ENCODE peak calls at places on chromosomes 12 and 14, in eight cellular contexts. B is A549, T is NB4, D is endothelial cell of umbilical vein, V is H1, Z is HepG2, M is SK-N-SH, X is HCT116. I is an unnamed sample.

GRCh38 chr14:59159169-59159568 is 29.3 kb upstream of the DAAM1 start:
- DNase-seq in Z (no peak), D (no peak), B (no peak), M (no peak), X (no peak), V (no peak), T (no peak), I (no peak)

GRCh38 chr14:30419037-30419436 is 139.9 kb upstream of the G2E3 start:
- DNase-seq in M (no peak), D (no peak), V (no peak), Z (no peak), T (no peak), X (no peak), B (no peak), I (no peak)

GRCh38 chr12:126930234-126930633 is 1336.7 kb upstream of the TMEM132C start:
- DNase-seq in Z (no peak), D (no peak), B (no peak), V (no peak), M (no peak), T (no peak), X (no peak), I (no peak)

GRCh38 chr14:57871487-57872080 is 5.7 kb upstream of the SLC35F4 start:
- DNase-seq in T (peak), Z (peak), X (peak), V (peak), B (peak), M (peak), D (peak), I (peak)

GRCh38 chr14:93880025-93880820 is 46.9 kb upstream of the FAM181A start:
- DNase-seq in X (no peak), M (no peak), V (no peak), D (no peak), T (no peak), B (no peak), Z (no peak), I (no peak)

GRCh38 chr12:128914908-128915563 is 61.8 kb downstream of the GLT1D1 start:
- DNase-seq in M (no peak), X (no peak), T (peak), Z (no peak), B (no peak), V (no peak), D (no peak), I (no peak)

GRCh38 chr12:21751517-21751916 is 23.0 kb downstream of the KCNJ8 start:
- DNase-seq in X (no peak), V (no peak), Z (no peak), M (no peak), D (peak), T (no peak), B (no peak), I (no peak)

GRCh38 chr12:51428256-51428655 is 3.6 kb downstream of the SLC4A8 start:
- DNase-seq in B (no peak), T (no peak), X (no peak), D (no peak), M (no peak), Z (no peak), V (no peak), I (no peak)

GRCh38 chr12:32155911-32156585 is 49.4 kb downstream of the BICD1 start:
- DNase-seq in D (no peak), T (no peak), V (no peak), Z (no peak), X (no peak), M (peak), B (no peak), I (no peak)

GRCh38 chr12:26744697-26745440 is 88.1 kb downstream of the ITPR2 start:
- DNase-seq in X (no peak), M (peak), D (no peak), V (no peak), T (no peak), Z (peak), B (no peak), I (no peak)

GRCh38 chr14:70203686-70204085 is 14.9 kb upstream of the SLC8A3 start:
- DNase-seq in T (no peak), Z (no peak), D (no peak), X (no peak), M (no peak), V (no peak), B (no peak), I (peak)

GRCh38 chr12:112843272-112843671 is 51.7 kb downstream of the RPH3A start:
- DNase-seq in M (peak), B (peak), Z (no peak), V (no peak), D (no peak), X (no peak), T (no peak), I (no peak)

GRCh38 chr12:42426733-42427132 is 100.8 kb downstream of the PPHLN1 start:
- DNase-seq in B (peak), Z (no peak), D (peak), X (peak), V (no peak), M (no peak), T (peak), I (no peak)

GRCh38 chr14:24212924-24213865 is at the start of gene CHMP4A:
- DNase-seq in T (peak), B (peak), X (peak), V (peak), Z (peak), D (peak), M (peak), I (peak)

GRCh38 chr12:31605531-31605930 is 14.6 kb upstream of the DENND5B start:
- DNase-seq in V (no peak), Z (no peak), M (no peak), B (no peak), T (no peak), X (no peak), D (no peak), I (no peak)

GRCh38 chr14:22577334-22577908 is 11.6 kb downstream of the DAD1 start:
- DNase-seq in V (no peak), D (no peak), B (no peak), Z (no peak), X (no peak), T (no peak), M (no peak), I (no peak)

GRCh38 chr12:19431407-19432308 is 7.6 kb upstream of the AEBP2 start:
- DNase-seq in B (peak), M (no peak), D (peak), V (no peak), T (no peak), Z (no peak), X (no peak), I (no peak)

GRCh38 chr12:107253361-107253760 is 160.0 kb upstream of the CRY1 start:
- DNase-seq in M (no peak), X (no peak), Z (no peak), D (no peak), T (no peak), V (no peak), B (no peak), I (no peak)

GRCh38 chr14:75223664-75224154 is 47.3 kb upstream of the TMED10 start:
- DNase-seq in V (no peak), X (no peak), B (no peak), T (peak), Z (no peak), M (no peak), D (no peak), I (peak)

GRCh38 chr14:102949801-102950451 is 27.5 kb downstream of the AMN start:
- DNase-seq in T (no peak), B (no peak), D (no peak), X (no peak), V (no peak), Z (no peak), M (no peak), I (no peak)

GRCh38 chr14:68676511-68676943 is 116.3 kb downstream of the ZFP36L1 start:
- DNase-seq in M (no peak), V (no peak), X (no peak), Z (peak), B (no peak), T (no peak), D (no peak), I (no peak)

GRCh38 chr12:46430340-46430948 is 57.9 kb upstream of the SLC38A2 start:
- DNase-seq in M (no peak), V (no peak), T (peak), D (peak), B (peak), Z (peak), X (peak), I (no peak)

GRCh38 chr14:101876539-101876938 is 87.8 kb upstream of the DYNC1H1 start:
- DNase-seq in V (no peak), D (peak), T (peak), Z (no peak), B (no peak), X (no peak), M (peak), I (no peak)

GRCh38 chr12:3976351-3976938 is 103.2 kb upstream of the PARP11 start:
- DNase-seq in Z (no peak), B (no peak), T (no peak), M (no peak), X (no peak), V (no peak), D (no peak), I (no peak)

GRCh38 chr12:95998611-95999300 is 2.6 kb upstream of the HAL start:
- DNase-seq in D (peak), T (peak), M (peak), X (peak), Z (peak), V (no peak), B (peak), I (peak)

GRCh38 chr14:39451811-39452210 is 19.6 kb upstream of the FBXO33 start:
- DNase-seq in X (no peak), D (no peak), M (no peak), B (no peak), T (no peak), Z (no peak), V (no peak), I (no peak)

GRCh38 chr12:30687265-30687986 is 8.2 kb downstream of the IPO8 start:
- DNase-seq in V (no peak), D (no peak), Z (peak), X (no peak), T (no peak), M (no peak), B (peak), I (no peak)

GRCh38 chr12:95143784-95144205 is 70.4 kb upstream of the NR2C1 start:
- DNase-seq in V (no peak), Z (no peak), X (no peak), B (no peak), T (no peak), D (peak), M (no peak), I (no peak)

GRCh38 chr12:6542209-6543009 is 8.1 kb downstream of the GAPDH start:
- DNase-seq in X (no peak), B (peak), M (no peak), T (no peak), Z (peak), V (no peak), D (no peak), I (no peak)

GRCh38 chr12:119841433-119842210 is 35.5 kb downstream of the CIT start:
- DNase-seq in X (no peak), M (no peak), V (no peak), T (no peak), B (peak), Z (no peak), D (peak), I (no peak)

GRCh38 chr14:34931206-34931605 is 51.6 kb upstream of the SRP54 start:
- DNase-seq in Z (no peak), X (no peak), T (no peak), V (no peak), M (no peak), B (peak), D (peak), I (no peak)

GRCh38 chr12:21950649-21951048 is 9.4 kb upstream of the ABCC9 start:
- DNase-seq in M (no peak), X (no peak), Z (no peak), B (no peak), D (no peak), T (no peak), V (no peak), I (no peak)

GRCh38 chr12:15719230-15719629 is 70.0 kb downstream of the EPS8 start:
- DNase-seq in T (no peak), M (no peak), X (no peak), D (peak), V (no peak), Z (no peak), B (no peak), I (no peak)

DNA sequence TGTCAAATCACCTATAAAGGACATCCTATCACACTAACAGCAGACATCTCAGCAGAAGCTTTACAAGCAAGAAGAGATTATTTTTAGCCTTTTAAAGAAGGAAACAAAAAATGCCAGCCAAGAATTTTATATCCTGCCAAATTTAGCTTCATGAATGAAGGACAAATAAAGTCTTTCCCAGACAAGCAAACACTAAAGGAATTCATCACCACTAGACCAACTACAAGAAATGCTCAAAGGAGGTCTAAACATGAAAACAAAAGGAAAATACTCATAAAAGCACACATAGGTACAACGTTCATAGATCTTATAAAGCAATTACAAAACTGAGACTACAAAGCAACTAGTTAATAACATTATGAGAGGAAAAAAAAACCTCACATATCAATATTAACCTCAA is 20.7 kb upstream of the STAB2 start:
- DNase-seq in D (no peak), Z (no peak), T (no peak), M (no peak), B (peak), X (no peak), V (no peak), I (no peak)
- TF ChIP-seq MAX in D (no peak), Z (no peak), T (no peak), M (no peak), B (no peak), X (no peak), V (no peak), I (no peak)

DNA sequence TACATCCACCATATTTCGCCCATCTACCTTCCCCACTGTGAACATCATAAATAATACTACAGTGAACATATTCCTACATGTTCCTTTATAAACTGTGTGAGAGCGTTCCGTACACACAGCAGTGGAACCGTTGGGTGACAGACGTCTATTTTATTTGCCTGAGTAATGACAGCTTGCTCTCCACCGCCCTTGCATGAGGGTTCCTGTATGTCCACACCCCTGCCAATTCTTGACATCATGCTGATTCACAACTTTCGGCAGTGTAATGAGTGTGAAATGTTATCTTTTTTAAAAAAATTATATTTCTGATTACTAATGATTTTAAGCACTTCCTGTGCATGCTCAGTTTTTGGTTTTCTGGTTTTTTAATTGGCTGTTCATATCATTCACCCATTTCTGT is 4.3 kb upstream of the RAD52 start:
- DNase-seq in M (no peak), B (no peak), D (peak), T (peak), X (no peak), V (no peak), Z (no peak), I (no peak)
- TF ChIP-seq MAX in M (no peak), B (no peak), D (no peak), T (no peak), X (no peak), V (no peak), Z (no peak), I (no peak)

DNA sequence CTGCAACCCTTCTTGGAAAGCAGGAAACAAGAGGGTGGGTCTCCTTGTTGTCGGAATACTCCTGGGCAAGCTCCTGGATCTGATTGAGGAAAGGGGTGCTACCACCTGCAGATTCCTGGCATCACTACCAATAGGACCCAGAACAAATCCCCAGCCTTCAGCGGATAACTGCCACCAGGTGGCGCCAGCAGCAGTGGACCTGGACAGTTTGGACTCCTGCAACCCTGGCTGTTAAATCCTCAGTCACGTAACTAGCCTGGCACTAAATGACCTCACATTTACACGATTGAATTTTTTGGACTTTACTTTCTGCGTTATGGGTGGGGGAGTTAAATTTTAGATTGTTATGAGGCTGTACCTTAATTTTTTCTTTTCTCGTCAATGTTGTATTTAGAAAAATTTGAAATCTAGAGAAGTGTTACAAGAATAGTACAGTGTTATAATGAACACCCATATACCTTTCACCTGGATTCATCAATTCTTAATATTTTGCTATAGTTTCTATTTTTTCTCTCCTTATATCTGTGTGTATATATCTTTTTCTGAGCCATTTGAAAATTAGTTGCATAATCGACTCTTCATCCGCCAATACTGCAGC is 95.6 kb downstream of the GAS2L3 start:
- DNase-seq in M (peak), B (peak), Z (peak), X (peak), D (peak), V (peak), T (peak), I (peak)
- TF ChIP-seq MAX in M (no peak), B (no peak), Z (no peak), X (no peak), D (no peak), V (no peak), T (no peak), I (no peak)

GRCh38 chr12:62191747-62192485 is 68.3 kb upstream of the USP15 start:
- DNase-seq in Z (no peak), D (peak), X (no peak), T (no peak), B (peak), V (peak), M (peak), I (peak)
- TF ChIP-seq MAX in Z (no peak), D (no peak), X (no peak), T (no peak), B (no peak), V (peak), M (no peak), I (no peak)

GRCh38 chr14:91205449-91205848 is 39.1 kb downstream of the GPR68 start:
- DNase-seq in M (no peak), T (no peak), D (peak), V (no peak), Z (no peak), X (no peak), B (no peak), I (no peak)

GRCh38 chr14:91207008-91207407 is 37.5 kb downstream of the GPR68 start:
- DNase-seq in V (no peak), X (no peak), Z (no peak), M (no peak), B (no peak), T (no peak), D (no peak), I (no peak)

GRCh38 chr14:91204657-91205056 is 39.8 kb downstream of the GPR68 start:
- DNase-seq in M (no peak), B (no peak), X (no peak), Z (no peak), T (no peak), D (no peak), V (no peak), I (no peak)

DNA sequence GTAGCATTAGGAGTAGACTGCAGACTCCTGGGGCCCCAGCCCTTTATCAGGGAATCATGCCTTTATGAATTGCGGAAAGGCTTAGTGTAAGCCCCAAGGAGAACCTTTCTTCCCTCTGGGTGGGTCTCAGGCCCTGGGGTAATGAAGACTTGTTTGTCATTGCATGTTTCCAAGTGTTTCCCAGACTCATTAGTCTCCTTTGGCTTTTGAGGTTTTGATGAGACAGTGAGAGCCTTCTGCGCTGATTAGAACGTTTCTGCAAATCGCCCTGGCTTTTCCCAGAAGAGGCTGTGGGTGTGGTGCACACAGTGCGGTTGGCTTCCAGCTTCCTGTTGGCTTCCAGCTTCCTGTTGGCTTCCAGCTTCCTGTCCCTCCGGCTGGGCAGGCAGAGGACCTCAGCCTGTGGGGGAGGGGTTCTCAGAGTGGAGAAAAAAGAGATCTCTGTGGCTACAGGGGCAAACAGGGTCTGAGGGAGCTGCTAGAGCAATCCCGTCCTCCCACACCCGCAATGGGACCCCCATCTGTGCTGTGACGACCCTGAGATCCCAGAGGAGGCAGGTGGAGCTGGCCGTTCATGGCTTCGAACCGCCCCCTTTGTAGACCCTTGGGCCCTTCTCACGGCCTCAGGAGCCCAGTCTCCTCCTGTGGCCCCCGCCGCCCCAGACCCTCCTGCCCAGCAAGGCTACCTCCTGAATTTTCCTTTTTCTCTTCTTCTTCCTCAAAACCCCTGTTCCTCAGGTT is 42.1 kb downstream of the GPR68 start:
- DNase-seq in V (no peak), Z (no peak), M (no peak), T (no peak), X (no peak), D (peak), B (no peak), I (no peak)
- TF ChIP-seq MAX in V (no peak), Z (no peak), M (no peak), T (no peak), X (no peak), D (no peak), B (no peak), I (no peak)

DNA sequence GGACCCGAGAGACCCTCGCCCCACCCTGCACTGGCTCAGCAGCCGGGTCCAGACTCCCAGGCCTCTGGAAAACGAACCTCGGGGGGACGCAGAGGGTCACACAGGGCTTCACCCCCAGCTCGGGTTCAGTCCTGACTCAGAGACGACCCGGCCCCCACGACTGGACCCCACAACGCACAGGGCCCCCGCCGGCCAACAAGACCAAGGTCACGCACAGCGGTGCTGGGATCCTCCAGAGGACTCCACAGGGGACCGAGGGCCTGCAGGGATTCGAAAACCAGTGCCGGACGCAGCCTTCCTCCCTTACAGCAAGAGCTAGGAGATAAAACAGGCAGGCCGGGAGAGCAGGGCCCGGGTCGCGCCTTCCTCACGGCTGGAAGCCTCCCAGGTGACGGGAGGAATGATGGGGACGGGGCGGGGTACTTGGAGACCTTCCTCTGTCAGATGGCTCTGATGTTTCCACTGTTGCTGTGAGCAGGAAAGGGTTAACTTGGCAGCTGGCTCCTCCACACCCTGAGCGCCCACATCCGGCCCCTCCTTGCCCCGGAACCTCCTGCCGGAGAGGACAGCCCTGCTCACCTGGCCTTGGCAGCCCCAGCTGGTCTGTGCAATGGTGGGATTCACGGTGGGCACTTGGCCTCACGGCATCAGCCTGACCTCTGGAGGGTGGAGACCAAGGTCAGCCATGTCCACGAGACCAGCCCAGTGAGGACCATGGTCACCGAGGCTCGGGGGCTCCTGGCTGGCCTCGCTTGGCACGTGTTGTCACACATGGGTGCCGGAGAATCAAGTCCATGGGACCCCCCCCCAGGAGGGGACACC is 46.2 kb downstream of the GALNT9 start:
- DNase-seq in D (no peak), M (no peak), X (no peak), B (no peak), V (peak), Z (no peak), T (peak), I (peak)
- TF ChIP-seq MAX in D (no peak), M (no peak), X (no peak), B (no peak), V (no peak), Z (no peak), T (no peak), I (no peak)

I was measured in WTC11.